ENCODE peak calls at places on chromosomes 2 and 18, in seven cellular contexts. Y is AG08396; N is EH; L is CD8-positive, alpha-beta T cell; Z is hippocampal formation; J is NCI-H187; R is activated naive CD4-positive, alpha-beta T cell treated with anti-CD3 and anti-CD28 coated beads, Interleukin-2, amount 50 U/mL, for 72 hours. X is an unnamed sample.

GRCh38 chr2:150143087-150143536 is 344.4 kb downstream of the RND3 start:
- DNase-seq in R (no peak), Y (no peak), Z (no peak), L (no peak), J (no peak), N (peak), X (no peak)

GRCh38 chr2:64143154-64144056 is 815 bp downstream of the PELI1 start:
- DNase-seq in N (peak), Z (no peak), J (no peak), Y (peak), L (no peak), R (peak), X (peak)

GRCh38 chr2:218858671-218859555 is 692 bp upstream of the WNT6 start:
- DNase-seq in J (no peak), R (no peak), Y (no peak), L (no peak), Z (no peak), N (no peak), X (no peak)

GRCh38 chr2:144759746-144760145 is 239.8 kb upstream of the ZEB2 start:
- DNase-seq in J (no peak), R (no peak), N (peak), Z (no peak), Y (no peak), L (no peak), X (no peak)

GRCh38 chr2:225270861-225271260 is 128.6 kb upstream of the NYAP2 start:
- DNase-seq in Z (peak), L (no peak), Y (peak), N (peak), J (no peak), R (peak), X (peak)

GRCh38 chr2:71727562-71727961 is 274.2 kb downstream of the DYSF start:
- DNase-seq in L (no peak), J (no peak), Z (no peak), N (no peak), Y (no peak), R (no peak), X (no peak)

GRCh38 chr2:16030206-16031054 is 90.1 kb downstream of the MYCN start:
- DNase-seq in N (no peak), R (no peak), L (no peak), Z (no peak), J (no peak), Y (no peak), X (no peak)

GRCh38 chr2:64186698-64187605 is 42.7 kb upstream of the PELI1 start:
- DNase-seq in N (no peak), L (no peak), Z (no peak), Y (no peak), R (no peak), J (no peak), X (no peak)

GRCh38 chr18:25348361-25349130 is 3.4 kb downstream of the ZNF521 start:
- DNase-seq in Y (no peak), N (no peak), R (no peak), Z (no peak), J (no peak), L (no peak), X (no peak)

GRCh38 chr2:156935611-156936010 is 321.9 kb upstream of the GALNT5 start:
- DNase-seq in Y (no peak), Z (no peak), R (no peak), J (peak), L (no peak), N (no peak), X (no peak)

GRCh38 chr2:178380763-178381162 is 70.2 kb downstream of the PRKRA start:
- DNase-seq in Y (no peak), R (no peak), N (no peak), J (no peak), Z (no peak), L (no peak), X (no peak)

GRCh38 chr18:63444567-63444966 is 22.3 kb upstream of the VPS4B start:
- DNase-seq in L (no peak), Z (no peak), J (no peak), R (no peak), N (peak), Y (peak), X (peak)

GRCh38 chr2:119428488-119429224 is 3.0 kb upstream of the TMEM37 start:
- DNase-seq in R (no peak), J (no peak), Z (no peak), Y (no peak), N (no peak), L (no peak), X (no peak)

GRCh38 chr2:124325667-124326425 is 300.8 kb downstream of the CNTNAP5 start:
- DNase-seq in L (no peak), Y (no peak), Z (no peak), J (no peak), N (peak), R (no peak), X (no peak)

GRCh38 chr2:207163053-207163814 is 2.5 kb downstream of the KLF7 start:
- DNase-seq in J (no peak), Y (peak), R (no peak), N (peak), Z (peak), L (no peak), X (peak)

GRCh38 chr2:133753665-133754064 is 185.4 kb upstream of the NCKAP5 start:
- DNase-seq in R (no peak), L (no peak), Y (no peak), N (no peak), Z (no peak), J (no peak), X (no peak)

GRCh38 chr2:26619649-26620605 is 21.2 kb downstream of the CIB4 start:
- DNase-seq in Y (no peak), N (no peak), R (no peak), L (no peak), Z (no peak), J (no peak), X (no peak)

GRCh38 chr2:229206548-229206947 is 64.5 kb downstream of the PID1 start:
- DNase-seq in Y (no peak), Z (no peak), R (no peak), N (no peak), L (no peak), J (no peak), X (no peak)

GRCh38 chr2:111626037-111626861 is 257.7 kb downstream of the ANAPC1 start:
- DNase-seq in R (no peak), N (peak), J (no peak), Y (no peak), L (no peak), Z (no peak), X (no peak)

GRCh38 chr2:45984366-45984765 is 312.8 kb upstream of the EPAS1 start:
- DNase-seq in Z (no peak), N (no peak), J (no peak), Y (no peak), L (no peak), R (no peak), X (no peak)

GRCh38 chr2:151976945-151977353 is 121.9 kb downstream of the CACNB4 start:
- DNase-seq in N (no peak), Z (no peak), J (no peak), R (peak), L (no peak), Y (no peak), X (no peak)

GRCh38 chr2:47226124-47227040 is 71.3 kb upstream of the STPG4 start:
- DNase-seq in N (no peak), L (no peak), Y (no peak), J (no peak), R (no peak), Z (no peak), X (no peak)

GRCh38 chr18:55247032-55247431 is 287.8 kb upstream of the CCDC68 start:
- DNase-seq in Z (no peak), J (no peak), L (no peak), N (peak), Y (no peak), R (no peak), X (no peak)

GRCh38 chr2:159035790-159036411 is 67.5 kb downstream of the TANC1 start:
- DNase-seq in Y (no peak), J (peak), R (no peak), L (no peak), Z (no peak), N (peak), X (no peak)

GRCh38 chr18:370753-371615 is 103.1 kb upstream of the THOC1 start:
- DNase-seq in Z (no peak), R (no peak), N (peak), J (no peak), Y (no peak), L (no peak), X (peak)

GRCh38 chr2:127195140-127196074 is 24.7 kb downstream of the CYP27C1 start:
- DNase-seq in Y (no peak), L (no peak), N (no peak), Z (no peak), J (no peak), R (no peak), X (no peak)

GRCh38 chr2:11102956-11103860 is 52.1 kb upstream of the SLC66A3 start:
- DNase-seq in L (no peak), N (no peak), Z (no peak), R (no peak), J (no peak), Y (no peak), X (no peak)

GRCh38 chr2:188598551-188598950 is 306.9 kb downstream of the GULP1 start:
- DNase-seq in L (no peak), N (no peak), Z (no peak), R (no peak), Y (no peak), J (no peak), X (no peak)

GRCh38 chr2:100936070-100936741 is 65.9 kb upstream of the RPL31 start:
- DNase-seq in J (no peak), Z (no peak), N (no peak), Y (no peak), R (no peak), L (no peak), X (no peak)

GRCh38 chr2:233449921-233450853 is 95.9 kb downstream of the DGKD start:
- DNase-seq in R (no peak), J (no peak), Y (no peak), L (no peak), N (no peak), Z (no peak), X (no peak)

X was measured in AG20443.